ENCODE peak calls at places on chromosomes 16 and 17, in eight cellular contexts. S, E, D, L, W, Z, X and V are unnamed samples.

GRCh38 chr16:3089717-3090592 is 9.1 kb downstream of the ZSCAN10 start:
- DNase-seq in S (no peak), E (no peak), D (no peak), L (no peak), W (no peak), Z (no peak), X (no peak), V (no peak)

GRCh38 chr16:79801550-79802090 is 201.1 kb upstream of the MAF start:
- DNase-seq in S (no peak), E (no peak), D (no peak), L (no peak), W (no peak), Z (no peak), X (no peak), V (no peak)

GRCh38 chr17:41794603-41794975 is 8.1 kb upstream of the JUP start:
- DNase-seq in S (no peak), E (no peak), D (no peak), L (no peak), W (no peak), Z (no peak), X (no peak), V (no peak)

GRCh38 chr17:42179911-42180410 is 981 bp downstream of the KCNH4 start:
- DNase-seq in S (no peak), E (peak; percentile 90), D (no peak), L (peak; percentile 68), W (no peak), Z (no peak), X (peak; percentile 30), V (peak; percentile 88)

GRCh38 chr16:57535680-57536305 is 578 bp downstream of the CCDC102A start:
- DNase-seq in S (peak; percentile 97), E (peak; percentile 97), D (peak; percentile 93), L (peak; percentile 95), W (peak; percentile 94), Z (peak; percentile 95), X (peak; percentile 88), V (peak; percentile 94)

GRCh38 chr17:76273435-76273921 is 8.3 kb downstream of the UBALD2 start:
- DNase-seq in S (no peak), E (no peak), D (no peak), L (no peak), W (no peak), Z (peak; percentile 47), X (no peak), V (no peak)

GRCh38 chr17:45974916-45975630 is 24.0 kb upstream of the STH start:
- DNase-seq in S (no peak), E (no peak), D (no peak), L (no peak), W (no peak), Z (no peak), X (no peak), V (no peak)

GRCh38 chr17:27446569-27447301 is 9.5 kb upstream of the KSR1 start:
- DNase-seq in S (no peak), E (no peak), D (no peak), L (no peak), W (no peak), Z (no peak), X (peak; percentile 100), V (no peak)

GRCh38 chr17:33163827-33164555 is 129.1 kb downstream of the ASIC2 start:
- DNase-seq in S (no peak), E (no peak), D (no peak), L (peak; percentile 16), W (no peak), Z (no peak), X (no peak), V (no peak)

GRCh38 chr17:8742828-8743227 is 1.8 kb downstream of the CCDC42 start:
- DNase-seq in S (no peak), E (no peak), D (no peak), L (no peak), W (no peak), Z (peak; percentile 57), X (no peak), V (no peak)

GRCh38 chr16:11836653-11837244 is 14.6 kb downstream of the RSL1D1 start:
- DNase-seq in S (no peak), E (no peak), D (no peak), L (no peak), W (no peak), Z (no peak), X (peak; percentile 87), V (no peak)

GRCh38 chr17:4599505-4600281 is 15.4 kb downstream of the SMTNL2 start:
- DNase-seq in S (peak; percentile 75), E (peak; percentile 70), D (no peak), L (peak; percentile 50), W (no peak), Z (no peak), X (peak; percentile 15), V (peak; percentile 57)

GRCh38 chr17:48378238-48378637 is 51.8 kb downstream of the SKAP1 start:
- DNase-seq in S (no peak), E (no peak), D (no peak), L (no peak), W (no peak), Z (no peak), X (no peak), V (no peak)

GRCh38 chr17:63925615-63926014 is 6.5 kb downstream of the CD79B start:
- DNase-seq in S (no peak), E (no peak), D (no peak), L (no peak), W (no peak), Z (peak; percentile 14), X (no peak), V (no peak)

GRCh38 chr16:24748242-24748641 is 18.8 kb downstream of the TNRC6A start:
- DNase-seq in S (peak; percentile 77), E (no peak), D (no peak), L (peak; percentile 70), W (no peak), Z (no peak), X (peak; percentile 97), V (peak; percentile 90)

GRCh38 chr16:4415538-4416199 is 727 bp downstream of the CORO7 start:
- DNase-seq in S (no peak), E (peak; percentile 46), D (peak; percentile 69), L (peak; percentile 53), W (peak; percentile 78), Z (peak; percentile 81), X (no peak), V (no peak)

GRCh38 chr17:33469911-33470310 is 176.8 kb upstream of the ASIC2 start:
- DNase-seq in S (no peak), E (no peak), D (no peak), L (no peak), W (no peak), Z (no peak), X (peak; percentile 83), V (peak; percentile 81)

GRCh38 chr17:27630607-27631408 is at the start of gene LGALS9:
- DNase-seq in S (no peak), E (no peak), D (no peak), L (no peak), W (no peak), Z (no peak), X (peak; percentile 38), V (peak; percentile 27)

GRCh38 chr17:45427181-45427835 is 5.4 kb downstream of the ARHGAP27 start:
- DNase-seq in S (no peak), E (no peak), D (no peak), L (no peak), W (peak; percentile 48), Z (peak; percentile 46), X (no peak), V (no peak)

GRCh38 chr17:9529033-9529748 is 46.4 kb downstream of the STX8 start:
- DNase-seq in S (no peak), E (peak; percentile 33), D (no peak), L (no peak), W (no peak), Z (no peak), X (peak; percentile 56), V (peak; percentile 47)

GRCh38 chr17:40307001-40307690 is 1.8 kb upstream of the RARA start:
- DNase-seq in S (peak; percentile 64), E (peak; percentile 60), D (no peak), L (peak; percentile 44), W (no peak), Z (no peak), X (no peak), V (no peak)

DNA sequence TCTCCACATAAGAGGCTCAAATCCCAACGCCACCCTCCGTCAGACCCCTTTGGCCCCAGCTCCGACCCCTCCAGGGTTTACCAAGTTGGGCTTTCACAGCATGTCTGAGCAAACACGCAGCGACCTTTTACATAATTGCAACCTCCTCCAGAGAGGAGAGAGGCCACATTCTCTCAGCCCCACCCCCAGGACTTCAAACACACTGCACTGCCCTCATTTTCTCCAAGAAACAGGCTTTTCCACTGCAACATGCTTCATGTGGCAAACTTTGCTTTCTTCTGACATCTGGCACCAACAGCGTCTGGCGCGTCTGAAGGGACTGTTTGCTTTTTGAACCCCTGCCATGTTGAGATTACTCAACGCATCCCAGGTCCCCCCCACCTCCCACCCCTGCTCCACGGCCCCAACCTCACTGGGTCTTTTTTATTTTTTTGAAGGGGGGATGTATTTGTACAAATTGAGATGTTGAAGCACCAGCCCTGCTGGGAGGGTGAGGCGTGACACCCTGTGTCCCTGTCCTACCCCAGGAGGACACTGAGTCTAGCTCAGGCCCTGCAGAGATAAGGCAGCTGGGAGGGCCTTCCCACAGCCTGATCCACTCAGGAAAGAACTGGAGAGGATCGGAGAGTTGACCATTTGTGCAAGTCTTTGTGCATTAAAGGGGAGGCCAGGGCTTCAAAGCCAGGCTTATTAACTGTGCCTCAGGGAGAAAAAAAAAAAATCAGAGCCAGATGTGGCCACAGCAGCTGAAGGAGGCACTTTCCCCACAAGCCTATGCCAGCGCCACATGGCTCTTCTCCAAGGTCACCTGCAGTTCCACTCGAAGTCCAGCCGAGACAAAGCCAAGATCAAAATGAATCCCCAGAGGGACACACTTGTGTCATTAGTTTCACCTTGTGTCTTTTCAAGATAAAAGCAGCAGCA is 29.7 kb downstream of the AXIN2 start:
- DNase-seq in S (peak; percentile 88), E (peak; percentile 60), D (no peak), L (peak; percentile 69), W (no peak), Z (no peak), X (peak; percentile 67), V (peak; percentile 51)
- H3K4me1 ChIP-seq in S (peaks cover 42% of the 10 kb centered on the region), E (peaks cover 23% of the 10 kb centered on the region), D (no peaks in the 10 kb centered on the region), L (peaks cover 24% of the 10 kb centered on the region), W (no peaks in the 10 kb centered on the region), Z (peaks cover 53% of the 10 kb centered on the region), X (peaks cover 26% of the 10 kb centered on the region), V (peaks cover 27% of the 10 kb centered on the region)

GRCh38 chr17:7136266-7136877 is 21.8 kb upstream of the ASGR2 start:
- DNase-seq in S (peak; percentile 80), E (peak; percentile 90), D (peak; percentile 81), L (peak; percentile 89), W (peak; percentile 79), Z (peak; percentile 87), X (peak; percentile 69), V (peak; percentile 82)
- TF ChIP-seq CTCF in S (peak; percentile 74), E (peak; percentile 99), D (peak; percentile 92), L (peak; percentile 96), W (peak; percentile 95), Z (peak; percentile 90), X (peak; percentile 90), V (peak; percentile 97)

DNA sequence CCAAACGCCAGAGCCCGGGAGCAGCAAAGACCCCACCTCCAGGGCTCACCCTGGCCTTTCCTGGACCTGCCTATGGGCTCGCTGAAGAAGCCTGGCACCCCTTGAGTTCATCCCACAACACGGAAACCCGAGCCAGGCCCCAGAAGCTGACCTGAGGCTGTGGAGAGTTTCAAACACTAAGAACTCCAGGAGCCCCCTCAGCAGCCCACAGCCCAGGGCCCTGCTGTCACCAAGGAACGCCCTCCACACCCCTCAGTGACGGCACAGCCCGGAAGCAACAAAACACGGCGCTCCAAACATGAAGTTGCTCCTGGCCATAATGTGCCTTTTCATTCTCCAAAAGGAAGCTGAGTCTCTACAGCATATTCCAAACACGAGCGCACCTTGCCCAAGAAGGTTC is 9.2 kb downstream of the SLC38A10 start:
- DNase-seq in S (no peak), E (no peak), D (no peak), L (no peak), W (no peak), Z (no peak), X (no peak), V (no peak)
- H3K4me3 ChIP-seq in S (no peak overlapping the region), E (no peak overlapping the region), D (peak overlapping the region; percentile 55), L (no peak overlapping the region), W (no peak overlapping the region), Z (peak overlapping the region; percentile 51), X (no peak overlapping the region), V (no peak overlapping the region)

GRCh38 chr16:88774544-88775393 is 10.3 kb downstream of the PIEZO1 start:
- DNase-seq in S (no peak), E (no peak), D (no peak), L (no peak), W (no peak), Z (no peak), X (no peak), V (no peak)
- H3K4me1 ChIP-seq in S (peaks cover 100% of the 10 kb centered on the region), E (peaks cover 56% of the 10 kb centered on the region), D (no peaks in the 10 kb centered on the region), L (peaks cover 35% of the 10 kb centered on the region), W (no peaks in the 10 kb centered on the region), Z (peaks cover 75% of the 10 kb centered on the region), X (peaks cover 53% of the 10 kb centered on the region), V (peaks cover 51% of the 10 kb centered on the region)